ENCODE peak calls at places on chromosome 2, in nine cellular contexts. V, D, L, H, E, B, Z, O and G are unnamed samples.

GRCh38 chr2:62774555-62775366 is 69.2 kb downstream of the EHBP1 start:
- DNase-seq in Z (peak; percentile 48), L (no peak), E (no peak), D (no peak), H (peak; percentile 63), O (peak; percentile 59), B (peak; percentile 67), V (peak; percentile 71), G (peak; percentile 86)

GRCh38 chr2:237511421-237511820 is 24.4 kb downstream of the MLPH start:
- DNase-seq in O (no peak), B (no peak), V (peak; percentile 66), D (no peak), L (no peak), Z (no peak), H (no peak), E (no peak), G (peak; percentile 73)

GRCh38 chr2:189799531-189799930 is 15.3 kb downstream of the PMS1 start:
- DNase-seq in D (no peak), B (peak; percentile 60), V (peak; percentile 84), E (no peak), Z (no peak), O (no peak), L (no peak), H (peak; percentile 44), G (peak; percentile 68)

GRCh38 chr2:44277541-44277940 is 2.3 kb downstream of the SLC3A1 start:
- DNase-seq in L (no peak), B (no peak), Z (no peak), D (no peak), O (peak; percentile 59), V (no peak), H (no peak), E (no peak), G (no peak)

GRCh38 chr2:69645026-69645425 is 1.5 kb upstream of the AAK1 start:
- DNase-seq in D (no peak), E (no peak), B (no peak), L (no peak), V (no peak), Z (no peak), O (peak; percentile 28), H (no peak), G (peak; percentile 31)

GRCh38 chr2:121810959-121811853 is 55.8 kb downstream of the TSN start:
- DNase-seq in Z (peak; percentile 33), E (no peak), H (peak; percentile 88), B (peak; percentile 62), D (no peak), O (peak; percentile 54), V (peak; percentile 68), L (no peak), G (peak; percentile 82)

GRCh38 chr2:237258146-237258545 is 155.8 kb downstream of the COL6A3 start:
- DNase-seq in B (peak; percentile 17), V (peak; percentile 26), L (no peak), D (no peak), E (no peak), H (no peak), O (no peak), Z (no peak), G (peak; percentile 53)

GRCh38 chr2:177332041-177332991 is 60.3 kb upstream of the AGPS start:
- DNase-seq in Z (peak; percentile 46), E (no peak), O (peak; percentile 81), B (peak; percentile 71), D (no peak), H (peak; percentile 91), V (peak; percentile 81), L (no peak), G (peak; percentile 91)

GRCh38 chr2:107808986-107809385 is 17.7 kb upstream of the RGPD4 start:
- DNase-seq in E (peak; percentile 42), Z (peak; percentile 81), B (peak; percentile 12), H (no peak), D (no peak), L (no peak), V (no peak), O (no peak), G (no peak)

GRCh38 chr2:135378591-135378990 is 152.4 kb downstream of the ZRANB3 start:
- DNase-seq in B (no peak), O (no peak), H (no peak), D (no peak), L (no peak), E (no peak), V (no peak), Z (no peak), G (no peak)

DNA sequence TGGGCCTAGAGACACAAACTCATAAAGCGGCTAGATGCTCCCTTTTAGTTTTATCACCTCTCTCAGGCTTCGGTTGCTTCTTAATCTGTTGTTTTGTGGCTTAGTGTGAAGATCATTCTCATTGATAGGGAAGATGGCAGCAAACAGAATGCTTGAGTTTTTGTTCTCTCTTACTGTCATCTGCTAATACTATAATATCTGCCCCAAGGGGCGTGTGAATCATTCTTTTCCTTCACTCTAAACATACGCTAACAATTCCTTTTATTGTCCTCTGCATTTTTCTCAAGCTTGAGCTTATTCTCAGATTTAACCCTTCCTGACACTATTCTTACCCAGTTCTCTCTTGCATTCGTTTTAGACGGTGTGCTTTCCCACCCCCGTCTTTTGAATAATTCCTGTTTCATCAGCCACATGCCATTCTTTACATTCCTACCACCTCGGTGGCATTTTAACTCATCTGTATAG is 323.9 kb upstream of the NRP2 start:
- DNase-seq in D (no peak), O (no peak), Z (no peak), B (peak; percentile 18), E (no peak), H (peak; percentile 13), L (no peak), V (peak; percentile 8), G (peak; percentile 42)
- H3K4me3 ChIP-seq in D (no peak overlapping the region), O (no peak overlapping the region), Z (no peak overlapping the region), B (no peak overlapping the region), E (no peak overlapping the region), H (no peak overlapping the region), L (no peak overlapping the region), V (no peak overlapping the region), G (no peak overlapping the region)

DNA sequence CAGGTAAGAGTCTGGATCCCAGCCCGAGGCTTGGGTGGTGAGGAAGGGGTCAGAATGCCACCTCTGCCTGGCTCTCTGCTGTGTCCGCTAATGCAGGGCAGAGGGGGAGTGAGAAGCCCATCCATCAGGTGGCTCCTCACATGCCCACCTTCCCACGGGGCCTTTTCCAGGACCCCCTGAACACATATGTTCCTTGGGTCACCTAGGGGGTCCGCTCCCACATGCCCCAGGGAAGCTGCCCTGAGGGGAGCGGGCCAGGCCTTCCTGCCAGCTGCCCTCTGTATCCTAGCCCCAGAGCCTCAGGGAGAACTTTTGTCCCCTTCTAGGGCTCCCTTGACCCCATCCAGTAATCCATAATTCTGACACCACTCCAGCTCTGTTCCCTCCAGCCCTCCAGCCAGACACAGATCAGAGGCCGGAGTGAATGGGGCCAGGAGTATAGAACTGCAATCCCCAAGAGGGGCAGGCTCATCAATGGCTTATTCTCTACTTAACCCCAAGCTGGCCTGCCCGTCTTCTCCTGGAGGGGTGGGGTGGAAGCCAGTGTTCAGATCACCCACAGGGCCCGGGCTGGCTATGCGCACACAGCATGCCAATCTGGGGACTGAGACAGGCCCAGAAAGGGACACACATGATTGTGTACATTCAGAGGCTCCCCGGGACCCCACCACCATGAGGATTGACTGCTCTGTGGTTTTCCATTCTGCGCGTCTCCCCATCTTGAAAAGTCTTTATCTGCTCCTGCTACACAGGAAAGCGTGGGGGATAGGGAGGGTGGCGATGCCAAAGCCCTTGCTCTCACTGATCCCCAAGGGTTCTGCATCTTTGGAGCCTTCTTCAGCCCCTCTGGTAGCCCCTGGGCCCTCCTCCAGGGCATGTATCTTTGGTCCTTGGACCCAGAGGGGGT is 1.1 kb downstream of the EMILIN1 start:
- DNase-seq in L (no peak), D (no peak), H (no peak), V (peak; percentile 51), B (no peak), O (no peak), E (no peak), Z (no peak), G (peak; percentile 55)
- H3K4me3 ChIP-seq in L (peak overlapping the region; percentile 77), D (peak overlapping the region; percentile 95), H (peak overlapping the region; percentile 72), V (peak overlapping the region; percentile 85), B (peak overlapping the region; percentile 73), O (peak overlapping the region; percentile 26), E (no peak overlapping the region), Z (no peak overlapping the region), G (peak overlapping the region; percentile 91)

GRCh38 chr2:197454923-197455322 is 1.6 kb downstream of the COQ10B start:
- DNase-seq in D (no peak), L (no peak), B (no peak), Z (no peak), O (no peak), E (no peak), H (no peak), V (no peak), G (no peak)
- H3K4me3 ChIP-seq in D (peak overlapping the region; percentile 99), L (peak overlapping the region; percentile 83), B (peak overlapping the region; percentile 97), Z (peak overlapping the region; percentile 85), O (no peak overlapping the region), E (peak overlapping the region; percentile 99), H (peak overlapping the region; percentile 99), V (peak overlapping the region; percentile 99), G (peak overlapping the region; percentile 96)

GRCh38 chr2:10041711-10042110 is 1.6 kb upstream of the KLF11 start:
- DNase-seq in H (no peak), Z (no peak), O (no peak), B (no peak), D (no peak), V (no peak), E (no peak), L (no peak), G (no peak)

GRCh38 chr2:10043906-10044601 is 704 bp downstream of the KLF11 start:
- DNase-seq in Z (peak; percentile 73), E (no peak), V (peak; percentile 92), D (no peak), H (peak; percentile 98), O (peak; percentile 91), L (peak; percentile 93), B (peak; percentile 86), G (peak; percentile 97)

GRCh38 chr2:10039658-10040410 is 3.5 kb upstream of the KLF11 start:
- DNase-seq in O (no peak), D (no peak), E (no peak), L (no peak), H (no peak), B (no peak), Z (no peak), V (peak; percentile 55), G (no peak)

GRCh38 chr2:10043256-10043905 is at the start of gene KLF11:
- DNase-seq in D (no peak), L (peak; percentile 76), O (peak; percentile 88), H (peak; percentile 96), B (peak; percentile 61), E (no peak), Z (peak; percentile 30), V (peak; percentile 78), G (peak; percentile 97)

DNA sequence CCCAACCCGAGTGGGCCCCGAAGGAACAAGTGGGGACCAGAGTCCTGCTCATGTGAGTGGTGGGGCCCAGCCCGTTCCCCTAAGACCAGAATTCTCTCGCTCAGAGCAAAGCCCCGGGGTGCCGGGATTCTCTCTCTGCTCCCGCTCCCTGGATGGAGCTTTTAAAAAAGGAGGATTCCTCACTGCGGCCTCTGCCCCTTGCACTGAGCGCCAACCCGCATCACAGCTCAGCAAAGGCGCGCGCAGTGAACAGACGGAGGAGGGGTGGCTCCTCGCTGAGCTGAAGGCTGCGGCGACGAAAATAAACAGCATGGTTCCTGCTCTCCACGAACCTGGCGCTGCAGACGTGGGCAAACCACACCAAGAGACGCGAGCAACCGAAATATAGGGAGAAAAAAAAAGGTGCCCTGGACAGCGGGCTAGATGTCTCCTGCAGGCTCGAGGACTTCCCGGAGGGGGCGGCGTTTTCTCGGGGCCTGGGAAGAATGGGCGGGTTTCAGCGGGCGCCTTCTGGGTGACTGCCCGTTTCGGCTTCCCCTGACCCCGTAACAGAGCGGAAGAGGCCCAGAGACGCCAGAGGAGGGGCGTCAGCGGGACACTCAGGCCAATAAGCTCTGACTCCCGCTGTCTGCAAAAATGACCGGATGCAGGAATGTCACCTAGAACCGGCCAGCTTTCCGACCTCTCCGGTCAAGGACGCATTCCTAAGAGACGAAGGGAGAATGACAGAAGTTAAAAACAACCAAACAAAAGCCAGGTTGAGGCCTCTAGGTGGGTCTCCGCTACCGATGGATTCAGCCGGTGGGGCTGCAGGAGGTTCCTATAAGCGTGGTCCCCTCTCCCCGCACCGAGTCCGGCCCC is 819 bp upstream of the KLF11 start:
- DNase-seq in Z (peak; percentile 22), O (peak; percentile 33), V (peak; percentile 57), D (no peak), B (peak; percentile 33), L (peak; percentile 38), H (peak; percentile 90), E (no peak), G (peak; percentile 80)
- H3K4me3 ChIP-seq in Z (peak overlapping the region; percentile 92), O (no peak overlapping the region), V (peak overlapping the region; percentile 36), D (peak overlapping the region; percentile 54), B (peak overlapping the region; percentile 52), L (peak overlapping the region; percentile 69), H (peak overlapping the region; percentile 36), E (peak overlapping the region; percentile 37), G (peak overlapping the region; percentile 80)